ENCODE peak calls at places on chromosomes 12 and 14, in five cellular contexts. I is H1, N is neuronal stem cell, X is mesenchymal stem cell, J is trophoblast cell. O is an unnamed sample.

GRCh38 chr12:122082621-122083356 is 4.2 kb downstream of the MLXIP start:
- DNase-seq in X (no peak), J (peak; percentile 89), N (no peak), I (no peak), O (no peak)

GRCh38 chr12:19893514-19893913 is 454.2 kb downstream of the AEBP2 start:
- DNase-seq in I (no peak), X (peak; percentile 66), N (no peak), J (no peak), O (peak; percentile 54)

GRCh38 chr14:75280831-75281690 is 2.4 kb downstream of the FOS start:
- DNase-seq in J (peak; percentile 62), X (peak; percentile 85), I (no peak), N (no peak), O (peak; percentile 47)

GRCh38 chr12:25337916-25338315 is 87.2 kb upstream of the KRAS start:
- DNase-seq in X (no peak), N (no peak), J (no peak), I (no peak), O (no peak)

GRCh38 chr12:6038160-6038559 is 86.3 kb downstream of the VWF start:
- DNase-seq in I (peak; percentile 57), N (peak; percentile 69), X (peak; percentile 62), J (peak; percentile 96), O (peak; percentile 76)

GRCh38 chr12:26979733-26980132 is 34.5 kb downstream of the TM7SF3 start:
- DNase-seq in N (no peak), I (no peak), J (no peak), X (no peak), O (no peak)

GRCh38 chr12:105166736-105167135 is 59.2 kb downstream of the WASHC4 start:
- DNase-seq in X (peak; percentile 18), I (no peak), J (peak; percentile 44), N (no peak), O (peak; percentile 54)

GRCh38 chr12:100720016-100720654 is 74.4 kb upstream of the ANO4 start:
- DNase-seq in X (peak; percentile 26), N (no peak), I (no peak), J (no peak), O (no peak)

GRCh38 chr14:76876076-76876475 is 49.9 kb downstream of the LRRC74A start:
- DNase-seq in N (peak; percentile 65), X (peak; percentile 73), J (peak; percentile 79), I (peak; percentile 23), O (peak; percentile 73)

GRCh38 chr12:110687770-110688169 is 1.1 kb downstream of the HVCN1 start:
- DNase-seq in N (no peak), I (no peak), J (no peak), X (no peak), O (no peak)

GRCh38 chr12:92698466-92698865 is 4.3 kb upstream of the PLEKHG7 start:
- DNase-seq in J (no peak), N (no peak), X (no peak), I (no peak), O (no peak)

GRCh38 chr12:57523706-57524614 is 1.3 kb downstream of the MBD6 start:
- DNase-seq in N (no peak), J (no peak), X (no peak), I (no peak), O (no peak)

GRCh38 chr14:90730367-90730766 is 85.9 kb downstream of the TTC7B start:
- DNase-seq in J (no peak), X (no peak), N (no peak), I (no peak), O (no peak)

GRCh38 chr12:15757553-15758255 is 31.5 kb downstream of the EPS8 start:
- DNase-seq in N (no peak), X (peak; percentile 92), J (peak; percentile 89), I (no peak), O (peak; percentile 92)

GRCh38 chr12:13128291-13129000 is 25.0 kb upstream of the GSG1 start:
- DNase-seq in N (no peak), I (no peak), X (no peak), J (no peak), O (no peak)

DNA sequence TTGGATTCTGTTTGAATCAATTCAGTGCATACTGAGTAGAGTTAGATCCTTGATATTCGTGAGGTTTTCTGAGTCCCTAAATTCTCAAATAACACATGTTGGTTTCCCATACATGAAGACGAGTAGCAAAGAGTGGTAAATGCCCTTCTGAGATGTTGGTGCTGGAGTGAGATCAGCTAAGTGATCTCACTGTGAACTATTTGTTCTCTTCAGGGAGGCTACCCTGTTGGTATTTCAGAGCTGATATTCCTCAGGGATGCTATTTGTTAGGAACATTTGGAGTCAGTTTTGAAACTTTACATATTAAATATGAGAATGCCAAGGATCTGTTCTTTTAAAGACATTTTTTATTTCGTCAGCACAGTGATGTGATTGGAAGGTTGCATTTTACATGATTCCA is 54.7 kb downstream of the SUSD6 start:
- DNase-seq in J (no peak), I (no peak), X (no peak), N (no peak), O (no peak)
- H3K4me2 ChIP-seq in J (no peak overlapping the region), I (no peak overlapping the region), X (no peak overlapping the region), N (no peak overlapping the region), O (peak overlapping the region; percentile 43)

GRCh38 chr12:109329003-109329402 is 18.7 kb upstream of the MYO1H start:
- DNase-seq in J (no peak), N (no peak), I (no peak), X (no peak), O (no peak)
- H4K91ac ChIP-seq in J (no peak overlapping the region), N (no peak overlapping the region), I (no peak overlapping the region), X (no peak overlapping the region), O (no peak overlapping the region)

DNA sequence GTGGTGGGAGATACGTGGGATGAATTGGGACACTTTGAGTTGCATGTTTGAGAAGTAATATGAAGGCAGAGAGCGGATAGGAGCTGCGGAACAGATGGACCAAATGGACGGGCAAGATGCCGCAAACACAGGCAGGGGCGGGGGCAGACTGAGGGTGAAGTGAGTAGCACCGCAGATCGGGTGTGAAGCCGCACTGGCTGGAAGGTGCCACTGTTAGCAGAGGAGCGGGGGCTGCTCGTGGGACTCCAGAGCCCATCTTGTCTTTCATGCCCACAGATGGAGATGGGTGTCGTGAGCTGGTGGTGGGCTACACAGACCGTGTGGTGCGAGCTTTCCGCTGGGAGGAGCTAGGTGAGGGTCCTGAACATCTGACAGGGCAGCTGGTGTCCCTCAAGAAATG is 7.3 kb downstream of the ITFG2 start:
- DNase-seq in N (no peak), J (no peak), X (no peak), I (no peak), O (no peak)
- H3K36me3 ChIP-seq in N (peaks cover 80% of the 10 kb centered on the region), J (peaks cover 35% of the 10 kb centered on the region), X (peaks cover 76% of the 10 kb centered on the region), I (peaks cover 19% of the 10 kb centered on the region), O (peaks cover 60% of the 10 kb centered on the region)

GRCh38 chr14:100416921-100417451 is 93.8 kb downstream of the SLC25A47 start:
- DNase-seq in X (peak; percentile 81), J (peak; percentile 92), I (no peak), N (no peak), O (peak; percentile 83)
- H3K4me2 ChIP-seq in X (no peak overlapping the region), J (no peak overlapping the region), I (no peak overlapping the region), N (no peak overlapping the region), O (peak overlapping the region; percentile 3)

GRCh38 chr14:68476965-68477455 is 315.9 kb downstream of the ZFP36L1 start:
- DNase-seq in I (no peak), X (no peak), N (no peak), J (no peak), O (no peak)

GRCh38 chr14:68476212-68476964 is 316.5 kb downstream of the ZFP36L1 start:
- DNase-seq in J (peak; percentile 77), X (peak; percentile 97), N (no peak), I (no peak), O (peak; percentile 84)

GRCh38 chr14:68482018-68482417 is 310.8 kb downstream of the ZFP36L1 start:
- DNase-seq in N (no peak), I (no peak), J (no peak), X (no peak), O (no peak)

GRCh38 chr14:68475802-68476201 is 317.1 kb downstream of the ZFP36L1 start:
- DNase-seq in X (no peak), I (no peak), J (no peak), N (no peak), O (no peak)

DNA sequence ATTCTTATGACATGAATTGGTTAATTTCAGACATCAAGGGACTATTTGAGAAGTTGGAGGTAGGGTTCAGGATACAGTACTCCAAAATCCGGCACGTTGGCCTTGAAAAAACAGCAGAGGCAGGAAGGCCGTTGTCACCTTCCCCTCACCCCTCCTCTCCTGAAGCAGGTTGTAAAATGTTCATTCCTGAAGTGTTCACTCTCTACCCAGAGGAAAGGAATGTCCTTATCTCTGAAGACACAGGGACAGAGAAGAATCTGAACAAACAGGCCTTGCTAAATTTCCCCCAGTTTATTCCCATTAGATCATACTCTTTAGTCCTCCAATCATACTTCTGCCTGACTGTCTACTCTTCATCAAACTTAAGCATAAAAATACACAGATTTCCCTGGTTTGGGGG is 313.6 kb downstream of the ZFP36L1 start:
- DNase-seq in X (peak; percentile 19), I (no peak), J (peak; percentile 92), N (no peak), O (peak; percentile 25)
- H4K91ac ChIP-seq in X (no peak overlapping the region), I (no peak overlapping the region), J (peak overlapping the region; percentile 99), N (no peak overlapping the region), O (no peak overlapping the region)

DNA sequence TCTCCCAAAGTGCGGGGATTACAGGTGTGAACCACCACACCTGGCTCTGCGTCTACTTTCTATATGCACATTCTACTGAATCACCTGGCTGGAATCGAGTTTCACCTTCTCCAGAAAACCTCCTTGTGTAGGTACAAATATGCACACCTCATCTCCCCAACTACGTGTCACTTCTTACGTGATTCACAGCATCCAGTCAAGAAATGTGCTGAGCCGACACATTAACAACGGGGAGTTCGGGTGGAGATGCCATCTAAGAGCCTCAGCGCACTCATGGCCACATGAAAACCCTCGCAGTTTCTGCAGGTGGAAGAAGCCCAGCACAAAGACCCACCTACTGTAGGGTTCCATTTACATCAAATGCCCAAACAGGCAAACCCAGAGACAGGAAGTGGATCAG is 29.3 kb downstream of the P2RX2 start:
- DNase-seq in J (no peak), X (no peak), I (no peak), N (no peak), O (no peak)
- H3K36me3 ChIP-seq in J (peaks cover 58% of the 10 kb centered on the region), X (peaks cover 61% of the 10 kb centered on the region), I (peaks cover 56% of the 10 kb centered on the region), N (peaks cover 96% of the 10 kb centered on the region), O (peaks cover 32% of the 10 kb centered on the region)

GRCh38 chr14:100983710-100984109 is 80.2 kb upstream of the RTL1 start:
- DNase-seq in X (no peak), N (no peak), I (no peak), J (no peak), O (no peak)

GRCh38 chr14:100988011-100988410 is 84.5 kb upstream of the RTL1 start:
- DNase-seq in I (no peak), N (no peak), J (no peak), X (no peak), O (peak; percentile 43)

GRCh38 chr14:100989924-100990323 is 86.4 kb upstream of the RTL1 start:
- DNase-seq in N (no peak), J (no peak), I (no peak), X (no peak), O (peak; percentile 53)

GRCh38 chr14:100988956-100989355 is 85.4 kb upstream of the RTL1 start:
- DNase-seq in J (no peak), N (no peak), X (no peak), I (no peak), O (no peak)

GRCh38 chr14:100988411-100988900 is 84.9 kb upstream of the RTL1 start:
- DNase-seq in I (no peak), X (no peak), J (no peak), N (no peak), O (peak; percentile 45)
- H3K4me2 ChIP-seq in I (no peak overlapping the region), X (no peak overlapping the region), J (no peak overlapping the region), N (no peak overlapping the region), O (no peak overlapping the region)

GRCh38 chr12:68807576-68808387 is at the start of gene MDM2:
- DNase-seq in J (peak; percentile 94), N (peak; percentile 90), I (peak; percentile 81), X (peak; percentile 88), O (peak; percentile 81)
- H4K91ac ChIP-seq in J (peak within 1 kb of the TSS; percentile 100), N (peak within 1 kb of the TSS; percentile 100), I (peak within 1 kb of the TSS; percentile 100), X (peak within 1 kb of the TSS; percentile 98), O (peak within 1 kb of the TSS; percentile 96)

O was measured in IMR-90.